ENCODE peak calls at places on chromosomes 16 and 17, in four cellular contexts. I is K562, C is HepG2, L is WTC11. Z is an unnamed sample.

GRCh38 chr17:43830510-43831145 is 2.3 kb downstream of the MPP3 start:
- DNase-seq in I (no peak), L (no peak), C (no peak), Z (no peak)

GRCh38 chr16:9033125-9033830 is 58.2 kb upstream of the HAPSTR1 start:
- DNase-seq in I (peak; percentile 36), L (peak; percentile 74), C (peak; percentile 76), Z (no peak)

GRCh38 chr17:46916211-46916610 is 6.7 kb upstream of the GOSR2 start:
- DNase-seq in C (no peak), I (no peak), L (no peak), Z (no peak)

GRCh38 chr16:2177101-2177500 is 19.3 kb downstream of the CASKIN1 start:
- DNase-seq in I (no peak), C (no peak), L (no peak), Z (no peak)

GRCh38 chr17:43913584-43913983 is 6.2 kb upstream of the MPP2 start:
- DNase-seq in I (no peak), C (no peak), L (no peak), Z (no peak)

GRCh38 chr16:85902366-85903155 is 3.6 kb downstream of the IRF8 start:
- DNase-seq in L (no peak), C (no peak), I (no peak), Z (peak; percentile 92)

GRCh38 chr16:85765767-85766166 is 14.9 kb upstream of the C16orf74 start:
- DNase-seq in I (no peak), C (no peak), L (no peak), Z (no peak)

GRCh38 chr17:21280081-21280518 is 4.4 kb upstream of the MAP2K3 start:
- DNase-seq in I (peak; percentile 68), C (peak; percentile 73), L (peak; percentile 94), Z (peak; percentile 16)

GRCh38 chr16:4140652-4141051 is 24.4 kb upstream of the ADCY9 start:
- DNase-seq in I (no peak), C (no peak), L (no peak), Z (peak; percentile 38)

GRCh38 chr17:7440113-7440822 is 956 bp downstream of the FGF11 start:
- DNase-seq in L (peak; percentile 71), C (no peak), I (peak; percentile 37), Z (no peak)

GRCh38 chr16:4116328-4117249 is at the start of gene ADCY9:
- DNase-seq in C (peak; percentile 50), I (peak; percentile 98), L (peak; percentile 83), Z (no peak)

GRCh38 chr16:66026931-66027330 is 339.6 kb upstream of the CDH5 start:
- DNase-seq in C (no peak), I (no peak), L (no peak), Z (no peak)

GRCh38 chr17:15502315-15503112 is 35.1 kb upstream of the CDRT4 start:
- DNase-seq in C (peak; percentile 28), I (peak; percentile 65), L (peak; percentile 94), Z (no peak)

GRCh38 chr17:64992325-64992802 is 64.2 kb downstream of the GNA13 start:
- DNase-seq in I (no peak), C (peak; percentile 59), L (no peak), Z (no peak)

GRCh38 chr16:12459401-12459791 is 344.3 kb downstream of the CPPED1 start:
- DNase-seq in C (no peak), I (no peak), L (no peak), Z (no peak)

GRCh38 chr16:54942353-54942943 is 11.8 kb downstream of the IRX5 start:
- DNase-seq in L (no peak), I (no peak), C (no peak), Z (no peak)

GRCh38 chr17:60720763-60721531 is 43.3 kb downstream of the BCAS3 start:
- DNase-seq in C (peak; percentile 64), I (peak; percentile 58), L (peak; percentile 16), Z (peak; percentile 24)

GRCh38 chr17:6249747-6250146 is 179.6 kb downstream of the WSCD1 start:
- DNase-seq in L (no peak), C (no peak), I (no peak), Z (no peak)

GRCh38 chr17:69478916-69479315 is 64.4 kb downstream of the MAP2K6 start:
- DNase-seq in C (no peak), I (no peak), L (no peak), Z (no peak)

GRCh38 chr17:7405882-7406825 is 1.5 kb upstream of the NLGN2 start:
- DNase-seq in C (no peak), L (no peak), I (no peak), Z (no peak)

GRCh38 chr16:3581392-3581791 is 4.2 kb upstream of the NLRC3 start:
- DNase-seq in I (no peak), C (no peak), L (no peak), Z (no peak)

GRCh38 chr17:55284944-55285339 is 20.2 kb downstream of the HLF start:
- DNase-seq in L (no peak), C (no peak), I (no peak), Z (no peak)

GRCh38 chr17:20706752-20707372 is 127.3 kb downstream of the CDRT15L2 start:
- DNase-seq in C (no peak), I (no peak), L (no peak), Z (no peak)

GRCh38 chr17:4204676-4205075 is 59.1 kb downstream of the ANKFY1 start:
- DNase-seq in L (no peak), C (no peak), I (no peak), Z (no peak)

GRCh38 chr16:70253291-70254094 is 1.8 kb upstream of the EXOSC6 start:
- DNase-seq in C (peak; percentile 45), I (peak; percentile 44), L (peak; percentile 72), Z (no peak)

GRCh38 chr17:1124896-1125774 is 54.6 kb downstream of the ABR start:
- DNase-seq in L (no peak), I (no peak), C (no peak), Z (no peak)

GRCh38 chr17:64503821-64504768 is 2.0 kb downstream of the DDX5 start:
- DNase-seq in I (no peak), C (no peak), L (no peak), Z (no peak)

GRCh38 chr16:10325783-10326543 is 59.9 kb upstream of the ATF7IP2 start:
- DNase-seq in I (no peak), C (no peak), L (no peak), Z (no peak)

GRCh38 chr17:752620-753219 is 656 bp upstream of the GEMIN4 start:
- DNase-seq in L (peak; percentile 40), C (no peak), I (peak; percentile 28), Z (no peak)

DNA sequence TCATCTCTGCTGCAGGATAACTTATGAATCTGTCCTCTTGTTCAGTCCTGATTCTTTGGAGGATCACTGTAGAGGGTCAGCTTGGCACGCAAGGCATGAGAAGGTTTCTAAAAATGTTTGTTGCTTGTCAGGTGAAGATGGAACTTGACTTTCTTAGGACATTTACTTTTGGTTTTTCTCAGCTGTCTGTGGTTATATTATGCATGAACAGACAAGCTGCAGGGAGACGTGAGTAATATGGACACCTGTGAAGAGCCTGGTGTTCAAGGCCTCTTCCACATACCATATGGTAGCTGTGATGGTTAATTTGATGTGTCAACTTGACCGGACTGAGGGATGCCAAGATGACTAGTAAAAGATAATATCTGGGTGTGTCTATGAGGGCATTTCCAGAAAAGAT is 270.2 kb upstream of the CPHXL start:
- DNase-seq in L (no peak), I (no peak), C (no peak), Z (no peak)
- TF ChIP-seq NR2C2 in L (no peak), I (no peak), C (no peak), Z (no peak)

DNA sequence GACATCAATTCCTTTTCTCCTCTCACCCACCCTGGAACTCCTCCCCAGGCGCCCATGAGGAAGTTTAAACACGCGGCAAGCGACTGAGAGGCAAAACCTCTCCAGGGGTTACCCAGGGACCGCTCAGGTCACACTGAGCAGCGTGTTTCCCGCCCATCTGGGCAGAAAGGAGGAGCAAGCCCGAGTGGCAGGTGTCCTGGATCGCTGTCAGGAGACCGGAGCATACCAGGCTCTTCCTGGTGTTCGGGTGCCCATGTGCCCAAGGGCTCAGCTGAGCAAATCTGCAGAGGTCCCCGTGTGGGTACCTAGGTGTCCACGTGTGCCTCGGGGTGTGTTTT is 480 bp downstream of the SLC25A19 start:
- DNase-seq in C (peak; percentile 69), L (peak; percentile 53), I (peak; percentile 62), Z (no peak)
- TF ChIP-seq NR2C2 in C (no peak), L (no peak), I (no peak), Z (no peak)

DNA sequence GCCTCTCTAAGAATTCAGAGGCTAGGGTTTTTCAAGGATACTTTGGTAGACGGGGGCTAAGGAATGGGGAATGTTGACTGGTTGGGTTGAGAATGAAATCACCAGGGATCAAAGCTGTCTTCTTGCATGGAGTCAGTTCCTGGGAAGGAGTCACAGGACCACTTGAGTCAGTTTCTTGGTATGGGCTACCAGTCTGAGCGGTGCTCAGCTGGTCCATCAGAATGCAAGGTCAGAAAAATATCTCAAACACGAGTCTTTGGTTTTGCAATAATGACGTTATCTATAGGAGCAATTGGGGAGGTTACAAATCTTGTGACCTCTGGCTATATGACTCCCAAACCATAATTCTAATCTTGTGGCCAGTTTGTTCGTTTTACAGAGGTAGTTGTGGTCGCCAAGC is 18.4 kb downstream of the CHD9NB start:
- DNase-seq in C (no peak), I (no peak), L (no peak), Z (no peak)
- TF ChIP-seq NR2C2 in C (no peak), I (no peak), L (no peak), Z (no peak)

DNA sequence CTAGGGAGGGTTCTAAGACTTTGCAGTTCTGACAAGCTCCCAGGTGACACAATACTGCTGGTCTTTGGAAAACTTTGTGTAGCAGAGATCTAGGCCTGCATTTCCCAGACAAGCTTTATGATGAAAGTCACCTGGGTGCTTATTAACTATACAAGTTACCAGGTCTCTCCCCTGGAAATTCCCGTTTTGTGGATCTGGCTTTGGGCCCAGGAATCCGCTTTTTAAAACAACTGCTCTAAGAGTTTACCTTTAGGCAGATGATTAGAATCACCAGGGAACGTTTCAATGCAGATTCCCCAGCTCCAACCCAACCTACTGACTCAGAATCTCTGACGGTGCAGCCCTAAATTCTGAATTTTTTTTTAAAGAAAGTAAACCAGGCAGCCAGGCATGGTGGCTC is 36.3 kb downstream of the MYH3 start:
- DNase-seq in C (no peak), L (no peak), I (no peak), Z (no peak)
- TF ChIP-seq NR2C2 in C (no peak), L (no peak), I (no peak), Z (no peak)

DNA sequence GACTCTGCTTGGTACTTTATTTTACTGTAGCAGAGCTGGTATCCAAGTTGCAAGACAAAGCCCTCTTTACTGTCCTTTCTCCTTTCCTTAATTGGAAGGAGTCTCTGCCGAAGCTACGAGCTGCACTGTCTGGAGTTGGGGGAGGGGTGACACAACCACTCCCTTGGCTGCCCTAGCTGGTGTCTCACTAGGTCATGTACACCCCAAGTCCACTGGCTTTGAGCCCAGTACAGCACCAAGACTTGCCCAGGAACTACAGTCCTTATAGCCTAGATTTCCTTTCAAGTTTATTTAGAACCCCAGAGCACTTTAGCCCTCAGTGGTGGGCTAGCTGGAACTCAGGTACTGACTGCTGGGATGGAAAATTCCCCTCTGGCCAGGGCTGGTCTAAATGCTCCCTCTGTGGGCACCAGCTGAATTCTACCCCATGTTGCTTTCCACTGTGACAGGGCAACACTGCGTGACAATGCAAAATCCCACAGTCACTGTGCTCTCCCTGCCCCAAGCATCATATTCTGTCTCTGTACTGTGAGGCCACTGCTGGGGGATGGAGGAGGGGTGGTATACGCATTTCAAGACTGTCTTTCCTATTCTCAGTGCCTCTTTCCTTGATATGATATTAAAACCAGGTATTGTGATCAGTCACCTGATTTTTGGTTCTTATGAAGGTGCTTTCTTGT is 18.4 kb downstream of the EFCAB5 start:
- DNase-seq in I (no peak), C (no peak), L (no peak), Z (no peak)
- TF ChIP-seq NR2C2 in I (no peak), C (no peak), L (no peak), Z (no peak)

GRCh38 chr17:40461036-40461721 is 17.9 kb downstream of the IGFBP4 start:
- DNase-seq in C (no peak), L (no peak), I (no peak), Z (no peak)
- TF ChIP-seq NR2C2 in C (no peak), L (no peak), I (no peak), Z (no peak)

Z was measured in GM12878.